ENCODE peak calls at places on chromosomes 3 and 15, in ten cellular contexts. F is uterus; K is CD8-positive, alpha-beta memory T cell; V is endothelial cell of umbilical vein; Z is CD8-positive, alpha-beta T cell; X is tibial nerve; B is naive thymus-derived CD4-positive, alpha-beta T cell; J is heart left ventricle; P is prostate gland; Q is psoas muscle. U is an unnamed sample.

GRCh38 chr3:108441081-108441507 is 69.3 kb downstream of the MYH15 start:
- DNase-seq in F (no peak), K (no peak), V (no peak), Z (no peak), X (no peak), B (no peak), J (no peak), P (no peak), Q (no peak), U (no peak)

GRCh38 chr3:149114458-149114857 is 15.0 kb upstream of the HPS3 start:
- DNase-seq in F (no peak), K (no peak), V (no peak), Z (no peak), X (no peak), B (no peak), J (no peak), P (no peak), Q (no peak), U (no peak)

GRCh38 chr3:182490601-182491485 is 302.5 kb upstream of the ATP11B start:
- DNase-seq in F (no peak), K (no peak), V (peak; percentile 54), Z (no peak), X (no peak), B (no peak), J (no peak), P (peak; percentile 7), Q (no peak), U (no peak)

GRCh38 chr15:53536479-53537120 is 222.9 kb downstream of the WDR72 start:
- DNase-seq in F (no peak), K (no peak), V (no peak), Z (no peak), X (no peak), B (no peak), J (no peak), P (no peak), Q (no peak), U (no peak)

GRCh38 chr15:48579945-48580671 is 65.4 kb downstream of the FBN1 start:
- DNase-seq in F (no peak), K (no peak), V (peak; percentile 29), Z (no peak), X (no peak), B (no peak), J (no peak), P (no peak), Q (no peak), U (no peak)

GRCh38 chr15:69853572-69853971 is 244.1 kb downstream of the TLE3 start:
- DNase-seq in F (no peak), K (no peak), V (no peak), Z (no peak), X (no peak), B (no peak), J (no peak), P (no peak), Q (no peak), U (no peak)

GRCh38 chr3:160677459-160677901 is 520 bp downstream of the ARL14 start:
- DNase-seq in F (no peak), K (no peak), V (peak; percentile 30), Z (no peak), X (no peak), B (no peak), J (no peak), P (no peak), Q (no peak), U (no peak)

GRCh38 chr15:79378394-79379158 is 53.6 kb upstream of the MINAR1 start:
- DNase-seq in F (no peak), K (no peak), V (peak; percentile 21), Z (no peak), X (no peak), B (no peak), J (no peak), P (no peak), Q (no peak), U (no peak)

GRCh38 chr3:52083556-52084087 is 27.3 kb upstream of the DUSP7 start:
- DNase-seq in F (no peak), K (no peak), V (no peak), Z (no peak), X (no peak), B (no peak), J (no peak), P (no peak), Q (peak; percentile 15), U (no peak)

GRCh38 chr15:57881361-57881760 is 174.8 kb downstream of the POLR2M start:
- DNase-seq in F (no peak), K (no peak), V (no peak), Z (no peak), X (no peak), B (no peak), J (no peak), P (no peak), Q (no peak), U (no peak)

GRCh38 chr3:30232142-30232541 is 374.3 kb upstream of the TGFBR2 start:
- DNase-seq in F (peak; percentile 50), K (no peak), V (no peak), Z (no peak), X (no peak), B (no peak), J (peak; percentile 30), P (no peak), Q (no peak), U (no peak)

GRCh38 chr15:71079208-71080044 is 35.8 kb upstream of the THSD4 start:
- DNase-seq in F (no peak), K (no peak), V (no peak), Z (no peak), X (no peak), B (no peak), J (peak; percentile 40), P (peak; percentile 86), Q (no peak), U (no peak)

GRCh38 chr3:160099855-160100254 is 111.2 kb downstream of the IL12A start:
- DNase-seq in F (no peak), K (no peak), V (no peak), Z (no peak), X (no peak), B (no peak), J (no peak), P (no peak), Q (no peak), U (no peak)

GRCh38 chr3:99852851-99853250 is 35.2 kb downstream of the CMSS1 start:
- DNase-seq in F (no peak), K (no peak), V (no peak), Z (no peak), X (no peak), B (no peak), J (no peak), P (no peak), Q (no peak), U (no peak)

GRCh38 chr3:186002884-186003472 is 65.2 kb upstream of the TRA2B start:
- DNase-seq in F (no peak), K (no peak), V (peak; percentile 31), Z (no peak), X (no peak), B (no peak), J (no peak), P (no peak), Q (no peak), U (no peak)

GRCh38 chr3:177447938-177448337 is 250.7 kb upstream of the TBL1XR1 start:
- DNase-seq in F (peak; percentile 39), K (no peak), V (no peak), Z (no peak), X (no peak), B (no peak), J (no peak), P (peak; percentile 88), Q (no peak), U (peak; percentile 75)

GRCh38 chr3:185940951-185941350 is 3.1 kb upstream of the TRA2B start:
- DNase-seq in F (no peak), K (no peak), V (no peak), Z (no peak), X (no peak), B (no peak), J (no peak), P (no peak), Q (no peak), U (no peak)

GRCh38 chr3:57680046-57680445 is 12.8 kb downstream of the DENND6A start:
- DNase-seq in F (no peak), K (no peak), V (no peak), Z (no peak), X (no peak), B (no peak), J (no peak), P (no peak), Q (no peak), U (no peak)
- H3K4me3 ChIP-seq in F (no peak overlapping the region), K (no peak overlapping the region), V (no peak overlapping the region), Z (no peak overlapping the region), X (no peak overlapping the region), B (no peak overlapping the region), J (no peak overlapping the region), P (no peak overlapping the region), Q (no peak overlapping the region), U (no peak overlapping the region)

GRCh38 chr15:61415617-61416120 is 186.6 kb upstream of the RORA start:
- DNase-seq in F (no peak), K (no peak), V (no peak), Z (no peak), X (no peak), B (no peak), J (no peak), P (no peak), Q (no peak), U (no peak)
- H3K4me1 ChIP-seq in F (no peaks in the 10 kb centered on the region), K (no peaks in the 10 kb centered on the region), V (no peaks in the 10 kb centered on the region), Z (no peaks in the 10 kb centered on the region), X (no peaks in the 10 kb centered on the region), B (no peaks in the 10 kb centered on the region), J (no peaks in the 10 kb centered on the region), P (no peaks in the 10 kb centered on the region), Q (no peaks in the 10 kb centered on the region), U (no peaks in the 10 kb centered on the region)

GRCh38 chr3:46628980-46629379 is 16.7 kb downstream of the FAM240A start:
- DNase-seq in F (no peak), K (no peak), V (no peak), Z (no peak), X (no peak), B (no peak), J (peak; percentile 32), P (no peak), Q (peak; percentile 55), U (no peak)
- H3K4me3 ChIP-seq in F (no peak overlapping the region), K (no peak overlapping the region), V (no peak overlapping the region), Z (no peak overlapping the region), X (no peak overlapping the region), B (no peak overlapping the region), J (no peak overlapping the region), P (no peak overlapping the region), Q (peak overlapping the region; percentile 57), U (no peak overlapping the region)

GRCh38 chr15:65066635-65067333 is 1.0 kb downstream of the RASL12 start:
- DNase-seq in F (peak; percentile 91), K (no peak), V (no peak), Z (no peak), X (no peak), B (no peak), J (peak; percentile 57), P (no peak), Q (no peak), U (no peak)

GRCh38 chr15:65069179-65069578 is 1.4 kb upstream of the RASL12 start:
- DNase-seq in F (peak; percentile 86), K (no peak), V (no peak), Z (no peak), X (no peak), B (no peak), J (peak; percentile 75), P (no peak), Q (no peak), U (no peak)

GRCh38 chr15:65068436-65068835 is 645 bp upstream of the RASL12 start:
- DNase-seq in F (no peak), K (no peak), V (no peak), Z (no peak), X (no peak), B (no peak), J (no peak), P (no peak), Q (no peak), U (no peak)

GRCh38 chr15:65067334-65067644 is 502 bp downstream of the RASL12 start:
- DNase-seq in F (no peak), K (no peak), V (no peak), Z (no peak), X (no peak), B (no peak), J (no peak), P (no peak), Q (no peak), U (no peak)

GRCh38 chr15:65067645-65068416 is at the start of gene RASL12:
- DNase-seq in F (peak; percentile 63), K (no peak), V (no peak), Z (no peak), X (no peak), B (no peak), J (peak; percentile 63), P (no peak), Q (no peak), U (no peak)
- H3K4me1 ChIP-seq in F (peaks cover 16% of the 10 kb centered on the region), K (no peaks in the 10 kb centered on the region), V (no peaks in the 10 kb centered on the region), Z (no peaks in the 10 kb centered on the region), X (no peaks in the 10 kb centered on the region), B (no peaks in the 10 kb centered on the region), J (peaks cover 51% of the 10 kb centered on the region), P (no peaks in the 10 kb centered on the region), Q (peaks cover 33% of the 10 kb centered on the region), U (peaks cover 31% of the 10 kb centered on the region)

U was measured in suprapubic skin.